ENCODE peak calls at places on chromosomes 13 and 19, in six cellular contexts. B is IMR-90, M is H9, A is neuronal stem cell, S is H1, Q is mesendoderm. J is an unnamed sample.
A peak's percentile ranks its signal among the peaks of the same experiment; 100 is the strongest.

GRCh38 chr13:26881154-26881553 is 120.6 kb upstream of the GPR12 start:
- DNase-seq in B (peak; percentile 47), S (no peak), Q (no peak), A (no peak), M (no peak), J (no peak)

GRCh38 chr13:27203854-27204253 is 32.2 kb upstream of the USP12 start:
- DNase-seq in S (no peak), A (no peak), B (peak; percentile 31), Q (no peak), M (no peak), J (no peak)

GRCh38 chr19:55546822-55547614 is 1.7 kb upstream of the SBK3 start:
- DNase-seq in B (peak; percentile 84), A (no peak), S (no peak), M (no peak), Q (no peak), J (peak; percentile 46)

GRCh38 chr19:48381178-48381950 is 10.0 kb downstream of the KDELR1 start:
- DNase-seq in S (no peak), A (no peak), Q (no peak), M (no peak), B (no peak), J (no peak)

GRCh38 chr13:69935043-69935442 is 172.6 kb upstream of the ATXN8OS start:
- DNase-seq in M (no peak), A (no peak), S (no peak), Q (peak; percentile 44), B (no peak), J (peak; percentile 6)

GRCh38 chr19:43464089-43464775 is 1.2 kb downstream of the LYPD3 start:
- DNase-seq in Q (no peak), A (no peak), B (no peak), M (no peak), S (no peak), J (no peak)

GRCh38 chr13:38262211-38262610 is 87.4 kb upstream of the UFM1 start:
- DNase-seq in M (no peak), Q (no peak), B (no peak), S (no peak), A (no peak), J (no peak)

GRCh38 chr19:20103091-20103501 is 25.3 kb downstream of the ZNF90 start:
- DNase-seq in M (peak; percentile 62), A (no peak), Q (peak; percentile 91), S (no peak), B (no peak), J (no peak)

GRCh38 chr19:46416077-46416709 is 2.8 kb upstream of the CCDC8 start:
- DNase-seq in A (peak; percentile 95), M (peak; percentile 95), B (peak; percentile 75), S (no peak), Q (peak; percentile 96), J (peak; percentile 91)

GRCh38 chr13:59633290-59633689 is 530.4 kb downstream of the DIAPH3 start:
- DNase-seq in M (no peak), Q (no peak), A (no peak), S (no peak), B (no peak), J (no peak)

GRCh38 chr13:33363328-33363727 is 77.8 kb upstream of the STARD13 start:
- DNase-seq in Q (no peak), B (no peak), A (no peak), S (no peak), M (no peak), J (no peak)
- H2BK15ac ChIP-seq in Q (no peak overlapping the region), B (no peak overlapping the region), A (no peak overlapping the region), S (no peak overlapping the region), M (no peak overlapping the region), J (no peak overlapping the region)

DNA sequence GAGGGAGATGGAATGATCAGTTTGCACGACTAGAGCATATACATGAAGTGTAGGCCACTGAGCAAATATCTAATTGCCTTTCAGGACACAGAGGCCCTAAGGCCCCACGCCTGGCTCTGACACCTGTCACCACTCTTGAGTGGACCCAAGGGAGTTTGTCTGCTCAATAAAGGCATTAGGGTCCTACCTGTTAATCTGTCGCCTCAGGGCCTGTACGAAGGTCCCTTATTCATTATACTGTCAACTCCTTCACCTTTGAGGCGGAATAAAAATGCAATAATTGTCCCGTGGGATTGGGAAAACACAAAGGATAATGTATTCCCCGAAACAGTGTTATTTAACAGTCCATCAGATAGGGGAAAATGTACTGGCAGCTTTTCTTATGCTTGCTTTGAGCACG is 161.9 kb upstream of the SERP2 start:
- DNase-seq in B (no peak), M (no peak), A (no peak), Q (no peak), S (no peak), J (no peak)
- H2BK15ac ChIP-seq in B (no peak overlapping the region), M (no peak overlapping the region), A (no peak overlapping the region), Q (no peak overlapping the region), S (no peak overlapping the region), J (no peak overlapping the region)

GRCh38 chr13:41970918-41971317 is 10.0 kb upstream of the VWA8 start:
- DNase-seq in S (no peak), M (no peak), Q (peak; percentile 56), A (no peak), B (no peak), J (no peak)
- H2BK15ac ChIP-seq in S (no peak overlapping the region), M (no peak overlapping the region), Q (no peak overlapping the region), A (no peak overlapping the region), B (no peak overlapping the region), J (peak overlapping the region; percentile 68)

DNA sequence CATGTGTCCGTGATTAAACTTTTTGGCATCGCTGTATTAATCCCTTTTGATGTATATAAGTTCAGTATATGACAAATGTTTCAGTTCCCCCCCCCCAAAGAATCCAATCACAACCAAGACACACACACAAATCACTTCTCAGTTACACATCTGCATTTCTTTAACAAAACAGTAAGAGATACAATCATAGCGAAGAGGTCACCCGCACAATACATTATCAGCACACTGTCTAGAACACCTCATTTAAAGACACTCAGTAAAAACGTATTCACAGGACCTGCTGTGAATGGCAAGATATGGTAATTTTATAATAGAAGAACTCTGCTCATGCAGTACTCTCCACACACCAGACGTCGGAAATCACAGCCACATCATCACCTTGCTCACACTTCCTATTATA is 71.3 kb upstream of the XPO4 start:
- DNase-seq in M (no peak), B (no peak), Q (no peak), S (no peak), A (no peak), J (no peak)
- H2BK15ac ChIP-seq in M (no peak overlapping the region), B (no peak overlapping the region), Q (no peak overlapping the region), S (no peak overlapping the region), A (no peak overlapping the region), J (no peak overlapping the region)

GRCh38 chr13:101552286-101552685 is 99.8 kb downstream of the ITGBL1 start:
- DNase-seq in S (no peak), M (no peak), Q (no peak), A (no peak), B (no peak), J (no peak)
- H2BK15ac ChIP-seq in S (no peak overlapping the region), M (no peak overlapping the region), Q (no peak overlapping the region), A (no peak overlapping the region), B (no peak overlapping the region), J (no peak overlapping the region)

DNA sequence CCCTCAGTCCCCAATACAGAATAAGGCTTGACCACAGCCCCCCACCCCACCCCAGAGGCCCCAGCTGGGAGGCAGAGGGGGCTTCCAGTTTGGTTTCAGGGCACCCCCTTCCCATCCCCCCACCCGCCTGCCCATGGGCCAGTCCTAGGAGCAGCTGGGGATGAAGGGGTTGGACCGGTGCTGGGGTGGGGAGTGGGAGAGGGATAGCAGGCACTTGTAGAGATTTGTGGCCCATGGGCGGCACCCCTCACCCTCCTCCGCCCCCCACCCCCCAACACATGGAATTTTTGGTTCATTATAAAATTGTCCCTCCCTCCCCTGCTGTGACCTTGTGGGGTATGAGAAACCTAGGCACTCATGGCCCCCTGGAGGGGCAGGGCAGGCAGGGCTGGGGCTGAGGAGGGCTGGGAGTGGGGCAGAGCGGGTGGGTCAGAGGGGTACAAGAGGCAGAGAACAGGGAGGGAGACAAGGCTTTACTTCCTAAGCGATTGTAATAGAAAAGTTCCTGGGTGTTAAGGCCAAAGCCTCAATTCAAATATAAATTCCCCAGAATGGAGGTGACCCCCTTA is 5.3 kb upstream of the GSK3A start:
- DNase-seq in B (no peak), A (no peak), S (no peak), M (no peak), Q (no peak), J (no peak)
- H2BK15ac ChIP-seq in B (no peak overlapping the region), A (no peak overlapping the region), S (no peak overlapping the region), M (no peak overlapping the region), Q (no peak overlapping the region), J (peak overlapping the region; percentile 34)

GRCh38 chr19:18185538-18185937 is 7.5 kb upstream of the MPV17L2 start:
- DNase-seq in S (no peak), M (peak; percentile 55), Q (no peak), A (no peak), B (no peak), J (no peak)
- H2BK15ac ChIP-seq in S (no peak overlapping the region), M (no peak overlapping the region), Q (no peak overlapping the region), A (no peak overlapping the region), B (no peak overlapping the region), J (no peak overlapping the region)

GRCh38 chr13:65613004-65613403 is 1617.1 kb downstream of the PCDH9 start:
- DNase-seq in B (no peak), S (no peak), A (no peak), Q (peak; percentile 32), M (peak; percentile 33), J (no peak)
- H2BK15ac ChIP-seq in B (no peak overlapping the region), S (no peak overlapping the region), A (no peak overlapping the region), Q (no peak overlapping the region), M (no peak overlapping the region), J (no peak overlapping the region)

DNA sequence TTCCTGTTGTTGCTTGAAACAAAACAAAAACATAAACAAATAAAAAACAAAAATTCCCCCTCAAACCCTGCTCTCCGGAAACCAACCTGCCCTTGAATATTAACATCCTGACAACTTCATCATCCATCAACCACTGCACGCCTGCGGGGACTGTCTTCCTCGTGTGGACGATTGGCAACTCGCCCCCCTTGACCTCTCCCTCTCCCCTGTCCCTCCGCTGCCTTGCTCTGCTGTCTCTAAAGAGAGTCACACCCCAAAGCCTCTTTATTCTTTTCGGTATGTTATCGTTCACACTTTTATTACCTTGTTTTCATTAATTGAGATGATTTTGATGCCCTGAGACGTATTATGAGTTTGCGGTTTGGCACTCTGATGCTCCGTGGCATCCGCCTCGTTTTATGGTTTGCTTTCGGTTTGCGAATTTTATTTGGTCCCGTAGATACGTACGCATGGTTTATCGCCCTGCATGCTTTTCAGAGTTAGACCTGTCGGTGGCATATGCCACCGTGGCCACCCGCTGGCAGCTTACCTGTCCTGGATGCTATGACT is 10.4 kb downstream of the PTBP1 start:
- DNase-seq in Q (no peak), B (no peak), A (no peak), S (no peak), M (no peak), J (no peak)
- H2BK15ac ChIP-seq in Q (no peak overlapping the region), B (no peak overlapping the region), A (no peak overlapping the region), S (no peak overlapping the region), M (no peak overlapping the region), J (no peak overlapping the region)

J was measured in mesenchymal stem cell.